ENCODE peak calls at places on chromosomes 1 and 21, in nine cellular contexts. G, L, Q, Y, D, P, Z, W and M are unnamed samples.

GRCh38 chr1:223670458-223671159 is 5.1 kb upstream of the CAPN8 start:
- DNase-seq in L (peak; percentile 64), D (peak; percentile 53), W (peak; percentile 39), G (peak; percentile 67), Y (peak; percentile 87), P (peak; percentile 69), Z (peak; percentile 77), Q (peak; percentile 36), M (peak; percentile 68)

GRCh38 chr1:53878492-53879105 is 11.0 kb downstream of the YIPF1 start:
- DNase-seq in D (no peak), Y (peak; percentile 68), G (peak; percentile 38), W (peak; percentile 80), Z (peak; percentile 76), P (peak; percentile 61), Q (peak; percentile 49), L (no peak), M (peak; percentile 74)

GRCh38 chr21:21019681-21020080 is 21.5 kb downstream of the NCAM2 start:
- DNase-seq in D (no peak), Z (no peak), W (no peak), P (no peak), L (no peak), Q (no peak), G (no peak), Y (no peak), M (no peak)

GRCh38 chr1:228231192-228231591 is 23.3 kb downstream of the OBSCN start:
- DNase-seq in W (no peak), Q (no peak), Z (no peak), L (no peak), G (no peak), P (no peak), Y (no peak), D (no peak), M (no peak)

GRCh38 chr21:38712076-38712475 is 93.7 kb upstream of the ETS2 start:
- DNase-seq in Y (peak; percentile 77), L (no peak), Q (peak; percentile 31), W (peak; percentile 41), P (peak; percentile 64), Z (peak; percentile 72), G (no peak), D (no peak), M (peak; percentile 63)

GRCh38 chr1:2334883-2335534 is 56.3 kb downstream of the MORN1 start:
- DNase-seq in P (no peak), Q (no peak), G (no peak), Z (peak; percentile 93), W (no peak), L (no peak), Y (no peak), D (peak; percentile 32), M (no peak)

GRCh38 chr1:206001476-206001888 is 1.7 kb downstream of the RAB7B start:
- DNase-seq in Z (peak; percentile 92), W (peak; percentile 87), P (no peak), D (peak; percentile 37), Q (peak; percentile 73), L (no peak), G (peak; percentile 72), Y (no peak), M (peak; percentile 100)

GRCh38 chr1:228206582-228207351 is 1.1 kb upstream of the OBSCN start:
- DNase-seq in Q (no peak), Y (no peak), G (no peak), L (no peak), P (no peak), Z (no peak), D (no peak), W (no peak), M (no peak)

GRCh38 chr1:174815036-174815435 is 184.7 kb upstream of the CACYBP start:
- DNase-seq in D (peak; percentile 12), G (no peak), Z (peak; percentile 84), Q (peak; percentile 89), W (peak; percentile 52), P (no peak), L (no peak), Y (no peak), M (peak; percentile 75)

GRCh38 chr1:235996048-235996785 is 68.7 kb downstream of the NID1 start:
- DNase-seq in Y (no peak), Q (no peak), D (no peak), P (no peak), Z (no peak), L (no peak), G (no peak), W (no peak), M (no peak)

GRCh38 chr1:53896673-53897229 is 2.8 kb downstream of the DIO1 start:
- DNase-seq in Z (peak; percentile 80), L (no peak), Y (no peak), D (no peak), Q (no peak), W (peak; percentile 92), G (no peak), P (no peak), M (peak; percentile 91)

GRCh38 chr1:163231385-163231784 is 28.7 kb upstream of the RGS5 start:
- DNase-seq in L (no peak), P (no peak), G (no peak), Z (no peak), Y (no peak), W (peak; percentile 58), D (no peak), Q (no peak), M (peak; percentile 69)

GRCh38 chr1:210027994-210028393 is 90.0 kb downstream of the SYT14 start:
- DNase-seq in Y (no peak), G (no peak), Z (no peak), Q (no peak), P (no peak), D (no peak), L (no peak), W (no peak), M (no peak)

GRCh38 chr1:154788241-154788870 is 81.7 kb downstream of the KCNN3 start:
- DNase-seq in P (no peak), G (no peak), L (no peak), Y (no peak), Z (no peak), D (no peak), W (no peak), Q (no peak), M (no peak)

DNA sequence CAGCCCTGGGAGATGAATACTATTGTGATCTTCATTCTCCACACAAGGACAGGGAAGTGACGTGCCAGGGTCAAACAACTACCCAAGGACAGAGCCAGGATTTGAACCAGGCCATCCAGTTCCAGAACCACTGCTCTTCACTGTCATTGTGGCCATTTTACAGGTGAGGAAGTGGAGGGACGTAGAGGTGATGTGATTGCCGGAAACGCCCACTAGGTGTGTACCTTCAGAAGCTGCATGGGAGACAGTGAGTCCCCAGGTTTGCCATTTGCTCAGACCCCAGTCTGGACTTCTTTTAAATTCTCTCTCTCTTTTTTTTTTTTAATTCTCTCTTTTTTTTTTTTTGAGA is 207.6 kb upstream of the TMEM51 start:
- DNase-seq in W (no peak), Y (no peak), Z (no peak), P (no peak), L (no peak), G (no peak), D (no peak), Q (no peak), M (no peak)
- H3K4me3 ChIP-seq in W (peak overlapping the region; percentile 10), Y (no peak overlapping the region), Z (no peak overlapping the region), P (no peak overlapping the region), L (no peak overlapping the region), G (no peak overlapping the region), D (no peak overlapping the region), Q (no peak overlapping the region), M (peak overlapping the region; percentile 65)

GRCh38 chr1:112937070-112937469 is 18.9 kb downstream of the SLC16A1 start:
- DNase-seq in G (no peak), P (no peak), D (no peak), Q (no peak), Y (no peak), L (no peak), W (no peak), Z (no peak), M (peak; percentile 82)
- TF ChIP-seq EZH2 in G (no peak), P (no peak), D (no peak), Q (no peak), Y (no peak), L (no peak), W (no peak), Z (no peak), M (no peak)

DNA sequence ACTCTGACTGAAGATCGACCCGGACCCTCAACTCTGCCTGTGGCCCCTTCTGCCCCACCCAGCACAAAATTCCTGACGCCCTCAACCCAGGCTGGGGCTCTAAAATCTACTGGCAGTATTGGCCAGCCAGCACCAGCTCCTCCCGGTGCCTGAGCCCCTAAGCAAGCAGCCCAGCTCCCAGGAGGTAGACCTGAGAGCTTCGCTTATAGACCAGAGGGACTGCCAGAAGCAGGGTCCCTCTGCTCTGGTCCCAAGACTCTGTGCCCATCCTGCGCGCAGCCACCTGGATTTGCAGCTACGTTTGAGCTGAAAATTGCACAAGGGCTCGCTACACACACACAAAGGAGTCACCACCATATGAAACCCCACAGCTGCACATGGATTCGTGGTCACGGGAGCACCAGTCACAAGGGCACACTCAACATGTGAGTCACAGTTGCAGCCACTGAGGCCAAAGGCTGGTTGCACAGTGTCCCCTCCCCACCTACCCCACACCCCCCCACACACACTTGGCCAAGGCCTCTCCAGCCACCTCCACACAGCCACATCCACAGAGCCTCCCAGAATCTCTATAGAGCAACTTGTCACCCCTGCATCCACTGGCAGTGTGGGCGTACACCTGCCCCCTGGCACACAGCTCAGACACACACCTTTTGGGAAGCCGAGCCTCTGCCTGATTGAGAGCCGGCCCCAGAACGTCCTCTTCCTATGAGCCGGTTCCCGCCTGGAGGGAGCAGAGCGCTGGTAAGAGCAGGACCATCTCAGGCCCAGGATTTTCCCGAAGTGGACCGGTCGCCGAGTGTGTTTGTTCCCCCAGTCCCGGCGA is 1.1 kb upstream of the DMBX1 start:
- DNase-seq in G (no peak), W (peak; percentile 15), P (peak; percentile 76), Q (no peak), Y (peak; percentile 64), Z (peak; percentile 30), L (peak; percentile 77), D (no peak), M (peak; percentile 57)
- H3K27me3 ChIP-seq in G (no peaks in the 10 kb centered on the region), W (peaks cover 68% of the 10 kb centered on the region), P (peaks cover 100% of the 10 kb centered on the region), Q (no peaks in the 10 kb centered on the region), Y (peaks cover 100% of the 10 kb centered on the region), Z (peaks cover 19% of the 10 kb centered on the region), L (peaks cover 93% of the 10 kb centered on the region), D (peaks cover 48% of the 10 kb centered on the region), M (peaks cover 84% of the 10 kb centered on the region)

GRCh38 chr1:217494767-217495166 is 136.1 kb downstream of the GPATCH2 start:
- DNase-seq in Z (no peak), P (no peak), G (no peak), D (no peak), L (no peak), W (no peak), Y (no peak), Q (no peak), M (no peak)

GRCh38 chr1:217493290-217493689 is 137.6 kb downstream of the GPATCH2 start:
- DNase-seq in Y (no peak), P (no peak), W (no peak), Q (no peak), G (no peak), L (no peak), D (no peak), Z (peak; percentile 95), M (peak; percentile 14)

GRCh38 chr1:217495249-217495648 is 135.6 kb downstream of the GPATCH2 start:
- DNase-seq in Q (no peak), Z (no peak), D (no peak), G (no peak), W (no peak), Y (no peak), L (no peak), P (no peak), M (no peak)

DNA sequence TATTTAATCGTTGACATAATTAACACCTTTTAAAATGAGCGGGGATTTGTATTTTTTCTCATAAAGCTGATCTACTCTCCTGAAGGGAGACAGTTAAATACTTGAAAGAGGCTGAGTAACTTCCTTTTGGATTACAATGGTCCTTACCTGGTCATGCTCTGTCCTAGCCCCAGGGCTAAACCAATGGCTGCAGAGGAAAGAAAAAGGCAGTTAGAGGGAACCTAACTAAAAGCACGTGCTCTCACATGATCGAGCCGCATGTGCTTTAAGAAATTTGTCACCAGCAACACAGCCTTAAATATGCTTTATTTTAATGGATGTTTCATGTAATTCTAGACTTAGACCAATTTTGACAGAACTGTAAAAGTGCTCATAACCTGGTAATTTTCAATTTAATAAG is 132.7 kb downstream of the GPATCH2 start:
- DNase-seq in Z (no peak), G (no peak), P (no peak), W (no peak), L (no peak), D (no peak), Y (peak; percentile 38), Q (no peak), M (no peak)
- H3K4me3 ChIP-seq in Z (no peak overlapping the region), G (no peak overlapping the region), P (no peak overlapping the region), W (no peak overlapping the region), L (no peak overlapping the region), D (no peak overlapping the region), Y (no peak overlapping the region), Q (no peak overlapping the region), M (no peak overlapping the region)